ENCODE peak calls at places on chromosomes 5 and 9, in seven cellular contexts. One of them, this sample, is unnamed.

GRCh38 chr5:42949348-42950090 is 90.6 kb downstream of the ANXA2R start:
- DNase-seq in CD4-positive, alpha-beta T cell: peak; percentile 39
- DNase-seq in cardiac muscle cell: peak; percentile 87
- DNase-seq in AG04450: peak; percentile 44
- DNase-seq in dorsolateral prefrontal cortex: no peak
- DNase-seq in PC-3: peak; percentile 93
- DNase-seq in natural killer cell: peak; percentile 61
- DNase-seq in this sample: no peak

GRCh38 chr9:14846871-14847311 is 63.3 kb downstream of the FREM1 start:
- DNase-seq in dorsolateral prefrontal cortex: peak; percentile 10
- DNase-seq in CD4-positive, alpha-beta T cell: peak; percentile 23
- DNase-seq in PC-3: peak; percentile 64
- DNase-seq in cardiac muscle cell: peak; percentile 55
- DNase-seq in AG04450: no peak
- DNase-seq in natural killer cell: no peak
- DNase-seq in this sample: peak; percentile 22

GRCh38 chr5:148732692-148733091 is 78.4 kb upstream of the HTR4 start:
- DNase-seq in CD4-positive, alpha-beta T cell: no peak
- DNase-seq in AG04450: no peak
- DNase-seq in dorsolateral prefrontal cortex: no peak
- DNase-seq in cardiac muscle cell: no peak
- DNase-seq in natural killer cell: no peak
- DNase-seq in PC-3: no peak
- DNase-seq in this sample: no peak

GRCh38 chr5:159928122-159928960 is 12.1 kb downstream of the ADRA1B start:
- DNase-seq in PC-3: peak; percentile 90
- DNase-seq in natural killer cell: no peak
- DNase-seq in dorsolateral prefrontal cortex: no peak
- DNase-seq in AG04450: peak; percentile 43
- DNase-seq in cardiac muscle cell: peak; percentile 55
- DNase-seq in CD4-positive, alpha-beta T cell: no peak
- DNase-seq in this sample: no peak

GRCh38 chr9:123058834-123059233 is 25.4 kb downstream of the GPR21 start:
- DNase-seq in dorsolateral prefrontal cortex: no peak
- DNase-seq in CD4-positive, alpha-beta T cell: no peak
- DNase-seq in cardiac muscle cell: peak; percentile 89
- DNase-seq in PC-3: peak; percentile 60
- DNase-seq in AG04450: no peak
- DNase-seq in natural killer cell: no peak
- DNase-seq in this sample: no peak

GRCh38 chr9:116987902-116988301 is 300.8 kb downstream of the TRIM32 start:
- DNase-seq in CD4-positive, alpha-beta T cell: no peak
- DNase-seq in natural killer cell: no peak
- DNase-seq in PC-3: no peak
- DNase-seq in AG04450: no peak
- DNase-seq in dorsolateral prefrontal cortex: no peak
- DNase-seq in cardiac muscle cell: no peak
- DNase-seq in this sample: no peak

GRCh38 chr9:35538361-35539234 is 48.7 kb downstream of the RUSC2 start:
- DNase-seq in PC-3: no peak
- DNase-seq in CD4-positive, alpha-beta T cell: no peak
- DNase-seq in dorsolateral prefrontal cortex: peak; percentile 82
- DNase-seq in cardiac muscle cell: peak; percentile 92
- DNase-seq in AG04450: no peak
- DNase-seq in natural killer cell: no peak
- DNase-seq in this sample: peak; percentile 27

GRCh38 chr9:89929721-89930480 is 325.1 kb downstream of the GADD45G start:
- DNase-seq in cardiac muscle cell: peak; percentile 15
- DNase-seq in dorsolateral prefrontal cortex: no peak
- DNase-seq in AG04450: no peak
- DNase-seq in natural killer cell: no peak
- DNase-seq in PC-3: peak; percentile 11
- DNase-seq in CD4-positive, alpha-beta T cell: no peak
- DNase-seq in this sample: no peak

GRCh38 chr9:127252405-127253093 is 12.0 kb upstream of the GARNL3 start:
- DNase-seq in PC-3: peak; percentile 35
- DNase-seq in dorsolateral prefrontal cortex: no peak
- DNase-seq in natural killer cell: no peak
- DNase-seq in AG04450: no peak
- DNase-seq in cardiac muscle cell: no peak
- DNase-seq in CD4-positive, alpha-beta T cell: no peak
- DNase-seq in this sample: no peak

GRCh38 chr9:86406366-86406765 is 52.2 kb upstream of the TUT7 start:
- DNase-seq in CD4-positive, alpha-beta T cell: no peak
- DNase-seq in PC-3: peak; percentile 17
- DNase-seq in AG04450: peak; percentile 71
- DNase-seq in natural killer cell: no peak
- DNase-seq in dorsolateral prefrontal cortex: no peak
- DNase-seq in cardiac muscle cell: peak; percentile 69
- DNase-seq in this sample: no peak

GRCh38 chr5:73948289-73948688 is 322.3 kb downstream of the ARHGEF28 start:
- DNase-seq in AG04450: no peak
- DNase-seq in dorsolateral prefrontal cortex: no peak
- DNase-seq in cardiac muscle cell: no peak
- DNase-seq in natural killer cell: no peak
- DNase-seq in PC-3: no peak
- DNase-seq in CD4-positive, alpha-beta T cell: no peak
- DNase-seq in this sample: no peak

GRCh38 chr9:127139071-127139731 is 16.8 kb upstream of the ANGPTL2 start:
- DNase-seq in CD4-positive, alpha-beta T cell: no peak
- DNase-seq in natural killer cell: no peak
- DNase-seq in cardiac muscle cell: no peak
- DNase-seq in PC-3: no peak
- DNase-seq in dorsolateral prefrontal cortex: no peak
- DNase-seq in AG04450: no peak
- DNase-seq in this sample: no peak

GRCh38 chr9:91193658-91194391 is 167.9 kb downstream of the AUH start:
- DNase-seq in dorsolateral prefrontal cortex: peak; percentile 70
- DNase-seq in cardiac muscle cell: peak; percentile 98
- DNase-seq in PC-3: peak; percentile 71
- DNase-seq in CD4-positive, alpha-beta T cell: peak; percentile 46
- DNase-seq in natural killer cell: peak; percentile 69
- DNase-seq in AG04450: peak; percentile 81
- DNase-seq in this sample: peak; percentile 72
- TF ChIP-seq CTCF in dorsolateral prefrontal cortex: no peak
- TF ChIP-seq CTCF in cardiac muscle cell: no peak
- TF ChIP-seq CTCF in PC-3: no peak
- TF ChIP-seq CTCF in CD4-positive, alpha-beta T cell: no peak
- TF ChIP-seq CTCF in natural killer cell: no peak
- TF ChIP-seq CTCF in AG04450: no peak
- TF ChIP-seq CTCF in this sample: no peak

GRCh38 chr9:88772602-88773001 is 218.7 kb upstream of the S1PR3 start:
- DNase-seq in PC-3: peak; percentile 25
- DNase-seq in natural killer cell: no peak
- DNase-seq in AG04450: no peak
- DNase-seq in dorsolateral prefrontal cortex: no peak
- DNase-seq in CD4-positive, alpha-beta T cell: no peak
- DNase-seq in cardiac muscle cell: no peak
- DNase-seq in this sample: no peak

GRCh38 chr9:88773119-88773518 is 218.1 kb upstream of the S1PR3 start:
- DNase-seq in cardiac muscle cell: no peak
- DNase-seq in natural killer cell: no peak
- DNase-seq in AG04450: no peak
- DNase-seq in PC-3: no peak
- DNase-seq in dorsolateral prefrontal cortex: no peak
- DNase-seq in CD4-positive, alpha-beta T cell: no peak
- DNase-seq in this sample: no peak

GRCh38 chr9:88775037-88775471 is 216.2 kb upstream of the S1PR3 start:
- DNase-seq in PC-3: peak; percentile 88
- DNase-seq in cardiac muscle cell: peak; percentile 97
- DNase-seq in dorsolateral prefrontal cortex: no peak
- DNase-seq in AG04450: peak; percentile 85
- DNase-seq in CD4-positive, alpha-beta T cell: no peak
- DNase-seq in natural killer cell: no peak
- DNase-seq in this sample: no peak

GRCh38 chr9:88775559-88775958 is 215.7 kb upstream of the S1PR3 start:
- DNase-seq in AG04450: no peak
- DNase-seq in natural killer cell: no peak
- DNase-seq in PC-3: peak; percentile 87
- DNase-seq in dorsolateral prefrontal cortex: no peak
- DNase-seq in cardiac muscle cell: no peak
- DNase-seq in CD4-positive, alpha-beta T cell: no peak
- DNase-seq in this sample: no peak

GRCh38 chr9:88773627-88774244 is 217.5 kb upstream of the S1PR3 start:
- DNase-seq in PC-3: no peak
- DNase-seq in AG04450: no peak
- DNase-seq in CD4-positive, alpha-beta T cell: no peak
- DNase-seq in cardiac muscle cell: peak; percentile 73
- DNase-seq in natural killer cell: no peak
- DNase-seq in dorsolateral prefrontal cortex: no peak
- DNase-seq in this sample: no peak
- TF ChIP-seq CTCF in PC-3: no peak
- TF ChIP-seq CTCF in AG04450: peak; percentile 39
- TF ChIP-seq CTCF in CD4-positive, alpha-beta T cell: no peak
- TF ChIP-seq CTCF in cardiac muscle cell: peak; percentile 46
- TF ChIP-seq CTCF in natural killer cell: no peak
- TF ChIP-seq CTCF in dorsolateral prefrontal cortex: no peak
- TF ChIP-seq CTCF in this sample: no peak

GRCh38 chr9:69155341-69156030 is 18.6 kb upstream of the TJP2 start:
- DNase-seq in dorsolateral prefrontal cortex: no peak
- DNase-seq in PC-3: peak; percentile 78
- DNase-seq in natural killer cell: no peak
- DNase-seq in AG04450: no peak
- DNase-seq in cardiac muscle cell: no peak
- DNase-seq in CD4-positive, alpha-beta T cell: no peak
- DNase-seq in this sample: no peak

GRCh38 chr9:69153707-69154521 is 20.2 kb upstream of the TJP2 start:
- DNase-seq in CD4-positive, alpha-beta T cell: no peak
- DNase-seq in PC-3: no peak
- DNase-seq in AG04450: no peak
- DNase-seq in dorsolateral prefrontal cortex: no peak
- DNase-seq in natural killer cell: no peak
- DNase-seq in cardiac muscle cell: no peak
- DNase-seq in this sample: no peak

GRCh38 chr9:69158471-69158870 is 15.6 kb upstream of the TJP2 start:
- DNase-seq in PC-3: no peak
- DNase-seq in CD4-positive, alpha-beta T cell: no peak
- DNase-seq in cardiac muscle cell: no peak
- DNase-seq in dorsolateral prefrontal cortex: no peak
- DNase-seq in AG04450: no peak
- DNase-seq in natural killer cell: no peak
- DNase-seq in this sample: no peak

GRCh38 chr9:69157751-69158466 is 16.2 kb upstream of the TJP2 start:
- DNase-seq in dorsolateral prefrontal cortex: no peak
- DNase-seq in cardiac muscle cell: no peak
- DNase-seq in natural killer cell: no peak
- DNase-seq in PC-3: no peak
- DNase-seq in CD4-positive, alpha-beta T cell: no peak
- DNase-seq in AG04450: peak; percentile 46
- DNase-seq in this sample: no peak
- TF ChIP-seq CTCF in dorsolateral prefrontal cortex: peak; percentile 12
- TF ChIP-seq CTCF in cardiac muscle cell: peak; percentile 39
- TF ChIP-seq CTCF in natural killer cell: no peak
- TF ChIP-seq CTCF in PC-3: peak; percentile 46
- TF ChIP-seq CTCF in CD4-positive, alpha-beta T cell: no peak
- TF ChIP-seq CTCF in AG04450: peak; percentile 26
- TF ChIP-seq CTCF in this sample: peak; percentile 15

GRCh38 chr5:10528056-10528816 is 35.6 kb upstream of the ANKRD33B start:
- DNase-seq in natural killer cell: no peak
- DNase-seq in PC-3: no peak
- DNase-seq in AG04450: no peak
- DNase-seq in dorsolateral prefrontal cortex: no peak
- DNase-seq in CD4-positive, alpha-beta T cell: no peak
- DNase-seq in cardiac muscle cell: no peak
- DNase-seq in this sample: no peak
- TF ChIP-seq CTCF in natural killer cell: no peak
- TF ChIP-seq CTCF in PC-3: no peak
- TF ChIP-seq CTCF in AG04450: peak; percentile 16
- TF ChIP-seq CTCF in dorsolateral prefrontal cortex: no peak
- TF ChIP-seq CTCF in CD4-positive, alpha-beta T cell: no peak
- TF ChIP-seq CTCF in cardiac muscle cell: no peak
- TF ChIP-seq CTCF in this sample: peak; percentile 13

GRCh38 chr5:127574852-127575679 is 57.6 kb downstream of the PRRC1 start:
- DNase-seq in PC-3: no peak
- DNase-seq in CD4-positive, alpha-beta T cell: no peak
- DNase-seq in dorsolateral prefrontal cortex: no peak
- DNase-seq in AG04450: no peak
- DNase-seq in natural killer cell: no peak
- DNase-seq in cardiac muscle cell: no peak
- DNase-seq in this sample: no peak

GRCh38 chr5:127571314-127571713 is 53.9 kb downstream of the PRRC1 start:
- DNase-seq in AG04450: no peak
- DNase-seq in dorsolateral prefrontal cortex: no peak
- DNase-seq in cardiac muscle cell: no peak
- DNase-seq in natural killer cell: no peak
- DNase-seq in CD4-positive, alpha-beta T cell: no peak
- DNase-seq in PC-3: no peak
- DNase-seq in this sample: no peak

GRCh38 chr5:127577458-127577857 is 60.0 kb downstream of the PRRC1 start:
- DNase-seq in natural killer cell: no peak
- DNase-seq in PC-3: no peak
- DNase-seq in dorsolateral prefrontal cortex: no peak
- DNase-seq in AG04450: no peak
- DNase-seq in CD4-positive, alpha-beta T cell: no peak
- DNase-seq in cardiac muscle cell: peak; percentile 38
- DNase-seq in this sample: no peak

GRCh38 chr5:127571732-127572131 is 54.3 kb downstream of the PRRC1 start:
- DNase-seq in PC-3: no peak
- DNase-seq in AG04450: no peak
- DNase-seq in CD4-positive, alpha-beta T cell: no peak
- DNase-seq in dorsolateral prefrontal cortex: no peak
- DNase-seq in cardiac muscle cell: no peak
- DNase-seq in natural killer cell: no peak
- DNase-seq in this sample: no peak

DNA sequence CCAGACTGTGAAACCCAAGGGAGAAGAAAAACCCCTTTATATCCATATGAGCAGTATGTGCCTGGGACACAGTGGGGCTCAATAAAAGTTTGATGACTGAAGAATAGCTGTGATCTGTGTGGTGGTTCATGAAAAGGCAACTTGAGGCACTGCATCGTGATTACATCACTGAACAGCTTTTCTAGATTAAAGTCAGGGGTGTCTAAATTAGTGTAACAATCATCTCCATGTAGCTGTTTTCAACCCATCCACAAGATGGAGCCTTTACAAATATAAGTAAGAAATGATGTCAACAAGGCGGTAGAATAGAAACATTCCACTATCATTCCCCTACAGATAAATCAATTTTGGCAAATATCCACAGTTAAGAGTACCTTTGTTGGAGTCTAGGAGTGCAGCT is 55.5 kb downstream of the PRRC1 start:
- DNase-seq in PC-3: peak; percentile 28
- DNase-seq in CD4-positive, alpha-beta T cell: no peak
- DNase-seq in cardiac muscle cell: peak; percentile 21
- DNase-seq in dorsolateral prefrontal cortex: no peak
- DNase-seq in AG04450: no peak
- DNase-seq in natural killer cell: no peak
- DNase-seq in this sample: no peak
- TF ChIP-seq CTCF in PC-3: peak; percentile 63
- TF ChIP-seq CTCF in CD4-positive, alpha-beta T cell: no peak
- TF ChIP-seq CTCF in cardiac muscle cell: peak; percentile 25
- TF ChIP-seq CTCF in dorsolateral prefrontal cortex: no peak
- TF ChIP-seq CTCF in AG04450: peak; percentile 24
- TF ChIP-seq CTCF in natural killer cell: no peak
- TF ChIP-seq CTCF in this sample: peak; percentile 38

DNA sequence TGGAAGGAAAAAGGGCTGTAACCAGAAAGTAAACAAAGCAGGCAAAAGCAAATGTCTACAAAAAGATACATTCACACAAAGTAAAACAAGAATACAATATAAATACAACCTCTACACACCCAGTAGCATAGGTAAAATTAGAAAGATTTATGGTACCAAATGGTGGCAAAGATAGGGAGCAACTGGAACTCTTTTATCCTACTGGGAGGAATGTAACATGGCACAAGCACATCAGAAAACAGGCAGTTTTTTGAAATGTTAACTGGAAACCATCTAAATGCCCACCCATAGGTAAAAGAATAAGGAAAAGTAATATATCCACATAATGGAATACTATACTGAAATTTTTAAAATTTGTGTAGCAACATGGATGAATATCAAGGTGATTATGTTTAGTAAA is 8.7 kb upstream of the ARL14EPL start:
- DNase-seq in dorsolateral prefrontal cortex: no peak
- DNase-seq in AG04450: no peak
- DNase-seq in CD4-positive, alpha-beta T cell: no peak
- DNase-seq in PC-3: no peak
- DNase-seq in cardiac muscle cell: no peak
- DNase-seq in natural killer cell: no peak
- DNase-seq in this sample: no peak
- TF ChIP-seq CTCF in dorsolateral prefrontal cortex: no peak
- TF ChIP-seq CTCF in AG04450: peak; percentile 28
- TF ChIP-seq CTCF in CD4-positive, alpha-beta T cell: no peak
- TF ChIP-seq CTCF in PC-3: no peak
- TF ChIP-seq CTCF in cardiac muscle cell: peak; percentile 4
- TF ChIP-seq CTCF in natural killer cell: no peak
- TF ChIP-seq CTCF in this sample: peak; percentile 25